ENCODE peak calls at places on chromosomes 11 and 22, in five cellular contexts. W is NB4, B is AG09309, I is pancreas, S is astrocyte. F is an unnamed sample.

GRCh38 chr11:22192642-22193347 is at the start of gene ANO5:
- DNase-seq in I (peak; percentile 77), B (no peak), S (peak; percentile 5), W (no peak), F (no peak)

GRCh38 chr22:46114518-46115387 is 35.6 kb upstream of the PPARA start:
- DNase-seq in B (no peak), W (peak; percentile 27), S (no peak), I (peak; percentile 50), F (no peak)

GRCh38 chr22:49964136-49964492 is 3.5 kb downstream of the PIM3 start:
- DNase-seq in W (no peak), S (no peak), B (no peak), I (peak; percentile 27), F (no peak)

GRCh38 chr11:1389103-1389931 is 417 bp upstream of the BRSK2 start:
- DNase-seq in S (peak; percentile 80), I (peak; percentile 97), B (peak; percentile 66), W (no peak), F (peak; percentile 40)

GRCh38 chr22:40033586-40034380 is 39.0 kb downstream of the FAM83F start:
- DNase-seq in S (no peak), B (no peak), W (no peak), I (no peak), F (no peak)

GRCh38 chr11:125166347-125166841 is 1.8 kb downstream of the PKNOX2 start:
- DNase-seq in I (peak; percentile 35), W (no peak), S (no peak), B (no peak), F (no peak)

GRCh38 chr11:75792127-75792731 is 22.8 kb upstream of the UVRAG start:
- DNase-seq in I (no peak), B (no peak), W (no peak), S (no peak), F (no peak)

GRCh38 chr22:26565889-26566288 is 24.0 kb downstream of the TPST2 start:
- DNase-seq in S (no peak), I (no peak), W (peak; percentile 37), B (no peak), F (no peak)

GRCh38 chr11:65786008-65786785 is 666 bp upstream of the OVOL1 start:
- DNase-seq in B (no peak), S (no peak), W (no peak), I (no peak), F (no peak)

GRCh38 chr22:35426801-35427140 is 26.8 kb downstream of the MCM5 start:
- DNase-seq in I (no peak), B (no peak), W (no peak), S (peak; percentile 47), F (no peak)

DNA sequence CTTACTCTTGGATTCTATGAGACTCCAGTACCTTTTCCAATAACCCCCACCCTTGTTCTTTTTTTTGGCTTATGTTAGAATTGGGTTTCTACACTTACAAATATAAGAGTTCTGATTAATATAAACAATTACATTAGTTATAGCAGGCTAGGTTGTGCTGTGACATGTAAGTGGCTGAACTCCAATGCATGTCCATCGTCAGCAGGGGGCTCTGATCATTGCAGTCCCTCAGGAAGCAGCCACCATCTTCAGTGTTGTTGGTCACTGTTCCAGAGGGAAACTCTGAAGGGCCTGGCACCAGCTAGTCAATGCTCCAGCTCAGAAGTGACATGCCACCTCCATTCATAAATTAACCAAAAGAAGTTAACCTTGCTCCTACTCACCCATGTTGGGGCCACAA is 5.6 kb downstream of the LIPT2 start:
- DNase-seq in B (no peak), S (no peak), I (no peak), W (peak; percentile 51), F (no peak)
- TF ChIP-seq CTCF in B (peak; percentile 30), S (peak; percentile 17), I (no peak), W (peak; percentile 38), F (peak; percentile 46)

DNA sequence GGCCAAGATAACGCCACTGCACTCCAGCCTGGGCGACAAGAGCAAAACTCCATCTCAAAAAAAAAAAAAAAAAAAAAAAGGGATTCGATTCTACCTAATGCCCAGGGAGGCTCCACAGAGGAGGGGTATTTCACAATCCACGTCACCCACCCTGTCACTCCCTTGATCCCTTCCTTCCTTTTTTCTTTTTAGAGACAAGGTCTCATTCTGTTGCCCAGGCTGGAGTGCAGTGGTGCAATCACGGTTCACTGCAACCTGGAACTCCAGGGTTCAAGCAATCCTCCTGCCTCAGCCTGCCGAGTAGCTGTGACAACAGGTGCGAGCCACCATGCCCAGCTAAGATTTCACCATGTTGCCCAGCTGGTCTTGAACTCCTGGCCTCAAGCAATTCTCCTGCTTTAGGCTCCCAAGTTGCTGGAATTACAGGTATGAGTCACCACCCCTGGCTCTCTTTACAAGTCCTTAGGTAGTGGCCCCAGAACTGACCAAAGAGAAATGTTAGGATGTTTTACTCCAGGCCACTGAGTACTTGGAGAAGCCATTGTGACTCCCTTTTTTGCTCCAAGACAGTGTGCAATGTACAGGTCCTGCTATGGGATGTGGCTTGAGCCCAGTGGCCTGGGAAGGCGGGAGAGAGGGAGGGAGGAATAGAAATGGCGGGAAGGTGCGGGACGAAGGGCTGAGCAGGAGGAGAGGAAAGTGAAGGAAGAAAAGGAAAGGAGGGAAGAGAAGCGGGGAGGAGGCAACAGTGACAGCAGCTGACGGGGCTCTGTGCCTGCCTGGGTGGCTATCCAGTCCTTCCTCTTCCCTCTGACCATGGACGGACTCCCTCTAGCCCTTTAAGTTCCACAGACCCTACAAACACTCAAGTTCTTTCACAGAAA is 11.8 kb upstream of the FXYD2 start:
- DNase-seq in I (no peak), W (peak; percentile 83), B (no peak), S (no peak), F (no peak)
- H3K4me3 ChIP-seq in I (no peak overlapping the region), W (no peak overlapping the region), B (no peak overlapping the region), S (no peak overlapping the region), F (no peak overlapping the region)

GRCh38 chr11:126186708-126187481 is 24.6 kb downstream of the RPUSD4 start:
- DNase-seq in I (no peak), B (no peak), S (no peak), W (no peak), F (no peak)
- TF ChIP-seq CTCF in I (no peak), B (peak; percentile 14), S (no peak), W (peak; percentile 2), F (peak; percentile 41)

GRCh38 chr11:35178067-35178805 is 39.3 kb downstream of the CD44 start:
- DNase-seq in W (no peak), I (no peak), B (no peak), S (no peak), F (no peak)
- H3K4me3 ChIP-seq in W (no peak overlapping the region), I (no peak overlapping the region), B (no peak overlapping the region), S (no peak overlapping the region), F (no peak overlapping the region)

DNA sequence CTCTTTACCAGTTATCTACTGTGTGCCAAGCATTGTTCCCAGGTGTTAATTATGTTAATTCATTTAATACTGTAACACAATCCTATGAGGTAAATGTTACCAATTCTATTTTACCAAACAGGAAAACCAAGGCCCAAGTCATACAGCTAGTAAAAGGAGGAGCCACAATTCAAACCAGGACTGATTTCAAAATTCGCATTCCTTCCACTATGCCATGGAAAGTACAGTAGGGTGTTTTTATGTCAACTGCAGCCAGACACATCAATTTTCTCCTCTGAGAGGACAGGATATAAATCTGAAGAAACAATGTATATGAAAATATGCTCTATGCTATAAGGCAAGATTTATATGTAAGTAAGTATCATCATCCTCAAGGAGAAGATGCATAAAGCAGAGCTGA is 104.3 kb downstream of the RPL27A start:
- DNase-seq in S (no peak), B (no peak), W (no peak), I (no peak), F (no peak)
- TF ChIP-seq CTCF in S (peak; percentile 13), B (peak; percentile 28), W (no peak), I (no peak), F (peak; percentile 20)